ENCODE peak calls at places on chromosomes 3 and 15, in ten cellular contexts. C is dorsolateral prefrontal cortex, V is activated B cell treated with CpG ODN at 0.5 μM for 24 hours, K is neural crest cell, R is spleen, D is Calu3, F is cardiac fibroblast, G is body of pancreas, H is fibroblast of mammary gland, P is RWPE1. Z is an unnamed sample.

GRCh38 chr3:56921573-56922571 is 120.1 kb upstream of the ARHGEF3 start:
- DNase-seq in C (no peak), V (no peak), K (no peak), R (no peak), D (no peak), F (peak; percentile 81), G (no peak), H (no peak), P (no peak), Z (no peak)

GRCh38 chr3:177358085-177358967 is 161.0 kb upstream of the TBL1XR1 start:
- DNase-seq in C (no peak), V (peak; percentile 38), K (peak; percentile 36), R (peak; percentile 91), D (peak; percentile 69), F (peak; percentile 94), G (peak; percentile 73), H (peak; percentile 94), P (peak; percentile 59), Z (no peak)

GRCh38 chr3:19931767-19932188 is 2.2 kb downstream of the EFHB start:
- DNase-seq in C (no peak), V (no peak), K (no peak), R (no peak), D (no peak), F (no peak), G (no peak), H (peak; percentile 5), P (no peak), Z (no peak)

GRCh38 chr15:70274908-70275307 is 177.2 kb upstream of the TLE3 start:
- DNase-seq in C (no peak), V (peak; percentile 5), K (no peak), R (no peak), D (no peak), F (no peak), G (no peak), H (no peak), P (no peak), Z (no peak)

GRCh38 chr3:120144267-120144666 is 50.0 kb upstream of the GSK3B start:
- DNase-seq in C (no peak), V (no peak), K (no peak), R (no peak), D (peak; percentile 48), F (peak; percentile 41), G (peak; percentile 23), H (no peak), P (peak; percentile 68), Z (no peak)

GRCh38 chr3:28053759-28054158 is 187.7 kb upstream of the CMC1 start:
- DNase-seq in C (no peak), V (no peak), K (no peak), R (no peak), D (no peak), F (peak; percentile 58), G (no peak), H (peak; percentile 83), P (peak; percentile 73), Z (no peak)

GRCh38 chr3:178486903-178487302 is 49.3 kb upstream of the KCNMB2 start:
- DNase-seq in C (no peak), V (no peak), K (no peak), R (no peak), D (no peak), F (no peak), G (no peak), H (no peak), P (no peak), Z (no peak)

GRCh38 chr3:128861491-128861890 is 17.9 kb upstream of the ACAD9 start:
- DNase-seq in C (no peak), V (no peak), K (no peak), R (no peak), D (no peak), F (no peak), G (no peak), H (no peak), P (no peak), Z (no peak)

GRCh38 chr3:58661836-58662235 is 4.7 kb downstream of the FAM3D start:
- DNase-seq in C (no peak), V (no peak), K (no peak), R (no peak), D (no peak), F (no peak), G (no peak), H (no peak), P (no peak), Z (no peak)

GRCh38 chr15:77577350-77577749 is 55.4 kb downstream of the LINGO1 start:
- DNase-seq in C (peak; percentile 63), V (no peak), K (no peak), R (no peak), D (no peak), F (no peak), G (no peak), H (no peak), P (no peak), Z (peak; percentile 64)

GRCh38 chr15:31304074-31304648 is 22.5 kb upstream of the KLF13 start:
- DNase-seq in C (no peak), V (no peak), K (no peak), R (peak; percentile 72), D (no peak), F (no peak), G (no peak), H (no peak), P (no peak), Z (no peak)

GRCh38 chr15:31303434-31304073 is 23.1 kb upstream of the KLF13 start:
- DNase-seq in C (no peak), V (no peak), K (no peak), R (peak; percentile 77), D (no peak), F (peak; percentile 33), G (no peak), H (peak; percentile 21), P (peak; percentile 55), Z (no peak)

GRCh38 chr15:31301687-31301990 is 25.0 kb upstream of the KLF13 start:
- DNase-seq in C (no peak), V (no peak), K (no peak), R (no peak), D (no peak), F (no peak), G (no peak), H (no peak), P (no peak), Z (no peak)

GRCh38 chr15:31302029-31302657 is 24.5 kb upstream of the KLF13 start:
- DNase-seq in C (no peak), V (no peak), K (no peak), R (no peak), D (no peak), F (no peak), G (no peak), H (no peak), P (no peak), Z (no peak)

GRCh38 chr15:31302778-31303433 is 23.7 kb upstream of the KLF13 start:
- DNase-seq in C (no peak), V (no peak), K (no peak), R (peak; percentile 70), D (no peak), F (no peak), G (no peak), H (no peak), P (no peak), Z (no peak)
- TF ChIP-seq CTCF in C (no peak), V (no peak), K (no peak), R (peak; percentile 11), D (no peak), F (no peak), G (no peak), H (peak; percentile 18), P (no peak), Z (peak; percentile 36)

DNA sequence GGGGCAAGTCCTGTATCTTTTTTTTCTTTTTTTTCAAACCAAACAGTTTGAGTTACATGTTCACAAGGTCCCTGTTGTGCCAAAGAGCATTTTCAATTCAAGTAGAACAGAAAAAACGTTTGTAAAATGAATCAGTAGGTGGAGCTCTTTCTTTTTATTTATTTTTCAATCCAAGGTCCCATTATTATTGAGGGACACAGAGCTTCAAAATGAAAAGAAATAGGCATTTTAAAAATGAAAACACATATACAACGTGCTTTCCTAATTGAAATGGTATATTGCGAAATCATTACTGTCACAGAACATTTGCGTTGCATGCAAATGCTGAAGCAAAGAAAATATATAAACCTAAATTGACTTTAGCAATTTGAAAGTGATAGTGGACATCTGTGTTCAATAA is 711.0 kb downstream of the MECOM start:
- DNase-seq in C (no peak), V (no peak), K (no peak), R (no peak), D (no peak), F (peak; percentile 76), G (no peak), H (peak; percentile 51), P (peak; percentile 5), Z (no peak)
- TF ChIP-seq CTCF in C (peak; percentile 24), V (no peak), K (peak; percentile 44), R (no peak), D (no peak), F (peak; percentile 11), G (peak; percentile 15), H (peak; percentile 4), P (peak; percentile 21), Z (peak; percentile 24)

DNA sequence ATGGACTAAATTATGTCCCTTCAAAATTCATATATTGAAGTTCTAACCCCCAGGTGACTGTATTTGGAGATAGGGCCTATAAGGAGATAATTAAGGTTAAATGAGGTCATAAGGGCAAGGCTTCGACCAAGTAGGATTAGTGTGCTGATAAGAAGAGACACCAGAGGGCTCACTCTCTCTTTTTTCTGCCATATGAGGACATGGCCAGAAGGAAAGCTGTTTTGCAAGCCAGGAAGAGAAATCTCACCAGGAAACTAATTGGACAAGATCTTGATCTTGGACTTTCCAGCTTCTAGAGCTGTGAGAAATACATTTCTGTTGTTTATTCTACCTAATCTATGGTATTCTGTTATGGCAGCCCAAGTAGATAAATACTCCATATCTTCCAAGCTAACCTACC is 503.6 kb upstream of the NAALADL2 start:
- DNase-seq in C (no peak), V (no peak), K (no peak), R (no peak), D (peak; percentile 23), F (peak; percentile 30), G (no peak), H (peak; percentile 53), P (no peak), Z (no peak)
- TF ChIP-seq CTCF in C (peak; percentile 23), V (no peak), K (peak; percentile 51), R (no peak), D (peak; percentile 62), F (peak; percentile 36), G (no peak), H (peak; percentile 46), P (no peak), Z (peak; percentile 27)

GRCh38 chr3:42230860-42231259 is 35.1 kb downstream of the CCK start:
- DNase-seq in C (no peak), V (no peak), K (no peak), R (no peak), D (no peak), F (no peak), G (no peak), H (no peak), P (no peak), Z (no peak)

GRCh38 chr3:42226470-42227425 is 39.2 kb downstream of the CCK start:
- DNase-seq in C (no peak), V (no peak), K (no peak), R (no peak), D (no peak), F (no peak), G (no peak), H (peak; percentile 23), P (peak; percentile 20), Z (no peak)

GRCh38 chr3:42229942-42230688 is 35.9 kb downstream of the CCK start:
- DNase-seq in C (no peak), V (no peak), K (no peak), R (no peak), D (peak; percentile 49), F (peak; percentile 70), G (no peak), H (peak; percentile 62), P (peak; percentile 49), Z (no peak)

GRCh38 chr3:42228796-42229195 is 37.2 kb downstream of the CCK start:
- DNase-seq in C (no peak), V (no peak), K (no peak), R (no peak), D (no peak), F (peak; percentile 12), G (no peak), H (peak; percentile 35), P (peak; percentile 14), Z (no peak)

GRCh38 chr3:42229266-42229941 is 36.6 kb downstream of the CCK start:
- DNase-seq in C (no peak), V (no peak), K (no peak), R (no peak), D (no peak), F (no peak), G (no peak), H (no peak), P (no peak), Z (no peak)
- TF ChIP-seq CTCF in C (no peak), V (no peak), K (no peak), R (no peak), D (no peak), F (no peak), G (no peak), H (no peak), P (no peak), Z (no peak)